ENCODE peak calls at places on chromosomes 16 and 17, in five cellular contexts. W is Peyer's patch; H is activated T-helper 9 cell treated with anti-CD3 and anti-CD28 coated beads, Interleukin-2, amount 50 U/mL, for 16 hours; U is CD8-positive, alpha-beta memory T cell; V is hippocampal formation. G is an unnamed sample.

GRCh38 chr17:33330877-33331276 is 37.8 kb upstream of the ASIC2 start:
- DNase-seq in V (no peak), U (no peak), W (no peak), H (no peak), G (no peak)

GRCh38 chr17:76151896-76152454 is 10.9 kb upstream of the FOXJ1 start:
- DNase-seq in H (no peak), W (no peak), U (no peak), V (no peak), G (no peak)

GRCh38 chr16:4580245-4580644 is 24.1 kb downstream of the C16orf96 start:
- DNase-seq in V (no peak), H (no peak), U (no peak), W (no peak), G (no peak)

GRCh38 chr17:80941743-80942211 is 49.9 kb upstream of the CHMP6 start:
- DNase-seq in V (no peak), W (no peak), U (no peak), H (no peak), G (no peak)

GRCh38 chr16:50368410-50369132 is at the start of gene BRD7:
- DNase-seq in W (peak; percentile 43), H (peak; percentile 64), V (peak; percentile 60), U (peak; percentile 78), G (peak; percentile 65)

GRCh38 chr17:74433421-74434121 is 1.7 kb downstream of the GPRC5C start:
- DNase-seq in W (no peak), H (no peak), V (no peak), U (no peak), G (peak; percentile 16)

GRCh38 chr16:69654280-69654931 is 72.0 kb downstream of the NQO1 start:
- DNase-seq in W (no peak), V (no peak), U (no peak), H (no peak), G (no peak)

GRCh38 chr17:68821860-68822693 is 133.1 kb downstream of the ABCA8 start:
- DNase-seq in U (no peak), H (no peak), W (no peak), V (no peak), G (no peak)

GRCh38 chr16:81926036-81926435 is 85.2 kb downstream of the SDR42E1 start:
- DNase-seq in U (no peak), H (no peak), V (no peak), W (no peak), G (no peak)

GRCh38 chr17:63848834-63849689 is 6.6 kb upstream of the SMARCD2 start:
- DNase-seq in W (peak; percentile 88), V (peak; percentile 77), U (peak; percentile 92), H (peak; percentile 91), G (peak; percentile 86)

GRCh38 chr17:76076765-76077581 is 2.0 kb upstream of the ZACN start:
- DNase-seq in H (peak; percentile 13), U (peak; percentile 63), W (peak; percentile 24), V (no peak), G (no peak)

GRCh38 chr17:4620531-4621101 is 20.9 kb downstream of the ALOX15 start:
- DNase-seq in W (no peak), V (no peak), H (no peak), U (no peak), G (no peak)

GRCh38 chr17:42116705-42117396 is 4.3 kb downstream of the KAT2A start:
- DNase-seq in U (peak; percentile 87), H (peak; percentile 69), W (peak; percentile 94), V (peak; percentile 35), G (peak; percentile 78)